ENCODE peak calls at places on chromosomes 6 and 20, in four cellular contexts. X, U, L and K are unnamed samples.

GRCh38 chr6:83884523-83884922 is 25.0 kb downstream of the CYB5R4 start:
- DNase-seq in L (peak), U (peak), X (no peak), K (peak)

GRCh38 chr20:51306521-51307358 is 235.8 kb downstream of the NFATC2 start:
- DNase-seq in X (peak), L (peak), U (peak), K (peak)

GRCh38 chr6:49868951-49869529 is 2.7 kb upstream of the CRISP1 start:
- DNase-seq in U (no peak), L (no peak), X (no peak), K (no peak)

GRCh38 chr6:170316071-170316470 is 9.5 kb downstream of the FAM120B start:
- DNase-seq in X (no peak), U (no peak), L (peak), K (no peak)

GRCh38 chr6:4413073-4413472 is 277.7 kb upstream of the ECI2 start:
- DNase-seq in L (peak), U (no peak), X (no peak), K (peak)

GRCh38 chr20:49344975-49345374 is 67.1 kb upstream of the ZNFX1 start:
- DNase-seq in X (no peak), L (peak), U (peak), K (peak)

GRCh38 chr20:25239387-25240370 is 8.2 kb upstream of the PYGB start:
- DNase-seq in X (no peak), L (no peak), U (no peak), K (no peak)

GRCh38 chr20:52105045-52105572 is 86.5 kb downstream of the ZFP64 start:
- DNase-seq in X (no peak), U (peak), L (peak), K (peak)

GRCh38 chr6:1131285-1132079 is 180.4 kb upstream of the FOXQ1 start:
- DNase-seq in X (no peak), L (peak), U (no peak), K (peak)

GRCh38 chr6:4647414-4648365 is 128.5 kb upstream of the CDYL start:
- DNase-seq in L (peak), U (peak), X (no peak), K (peak)

GRCh38 chr6:117309613-117310012 is 44.3 kb downstream of the VGLL2 start:
- DNase-seq in U (no peak), X (no peak), L (no peak), K (no peak)

GRCh38 chr6:79813854-79814477 is 133.4 kb downstream of the ELOVL4 start:
- DNase-seq in L (peak), U (peak), X (peak), K (peak)

GRCh38 chr20:39076958-39077357 is 114.8 kb downstream of the DHX35 start:
- DNase-seq in U (no peak), L (no peak), X (no peak), K (no peak)

GRCh38 chr6:166307981-166308768 is at the start of gene PRR18:
- DNase-seq in L (no peak), X (no peak), U (no peak), K (no peak)

GRCh38 chr20:370977-371754 is 9.4 kb upstream of the TRIB3 start:
- DNase-seq in L (no peak), X (no peak), U (no peak), K (no peak)

GRCh38 chr6:42315991-42316378 is 98.3 kb upstream of the MRPS10 start:
- DNase-seq in X (peak), L (peak), U (no peak), K (peak)